ENCODE peak calls at places on chromosomes 5 and 9, in four cellular contexts. C is stomach, G is cardiac fibroblast, I is aorta. N is an unnamed sample.

GRCh38 chr9:12964271-12964670 is 189.5 kb downstream of the LURAP1L start:
- DNase-seq in C (no peak), G (no peak), I (no peak), N (no peak)

GRCh38 chr5:176185133-176185733 is 53.0 kb upstream of the SIMC1 start:
- DNase-seq in C (no peak), G (no peak), I (no peak), N (no peak)

GRCh38 chr5:168472329-168472728 is 13.9 kb upstream of the RARS1 start:
- DNase-seq in C (no peak), G (peak; percentile 93), I (no peak), N (no peak)

GRCh38 chr5:127650649-127651048 is 1.8 kb downstream of the CTXN3 start:
- DNase-seq in C (no peak), G (peak; percentile 58), I (no peak), N (no peak)

GRCh38 chr5:125257057-125257970 is 510.9 kb upstream of the ZNF608 start:
- DNase-seq in C (no peak), G (no peak), I (no peak), N (no peak)

GRCh38 chr5:42301349-42301748 is 121.9 kb upstream of the GHR start:
- DNase-seq in C (no peak), G (peak; percentile 0), I (no peak), N (no peak)

GRCh38 chr9:121822093-121823085 is 171.0 kb downstream of the DAB2IP start:
- DNase-seq in C (no peak), G (no peak), I (no peak), N (no peak)

GRCh38 chr5:154737667-154738320 is 17.4 kb upstream of the LARP1 start:
- DNase-seq in C (no peak), G (no peak), I (no peak), N (no peak)

GRCh38 chr9:84189901-84190300 is 150.7 kb downstream of the SLC28A3 start:
- DNase-seq in C (peak; percentile 41), G (no peak), I (no peak), N (no peak)

N was measured in Right ventricle myocardium superior.